ENCODE peak calls at places on chromosomes 16 and 17, in nine cellular contexts. One of them, this sample, is unnamed.

GRCh38 chr16:71933913-71934696 is 38.8 kb downstream of the IST1 start:
- DNase-seq in sigmoid colon: no peak
- DNase-seq in AG04449: no peak
- DNase-seq in keratinocyte: no peak
- DNase-seq in thoracic aorta: no peak
- DNase-seq in cardiac fibroblast: no peak
- DNase-seq in brain microvascular endothelial cell: peak
- DNase-seq in RWPE1: no peak
- DNase-seq in GM23338: no peak
- DNase-seq in this sample: peak

GRCh38 chr17:65345261-65346060 is 208.3 kb downstream of the RGS9 start:
- DNase-seq in sigmoid colon: no peak
- DNase-seq in AG04449: no peak
- DNase-seq in keratinocyte: no peak
- DNase-seq in thoracic aorta: no peak
- DNase-seq in cardiac fibroblast: no peak
- DNase-seq in brain microvascular endothelial cell: peak
- DNase-seq in RWPE1: no peak
- DNase-seq in GM23338: no peak
- DNase-seq in this sample: no peak

GRCh38 chr17:237406-237955 is 56.0 kb upstream of the DOC2B start:
- DNase-seq in sigmoid colon: peak
- DNase-seq in AG04449: no peak
- DNase-seq in keratinocyte: no peak
- DNase-seq in thoracic aorta: no peak
- DNase-seq in cardiac fibroblast: no peak
- DNase-seq in brain microvascular endothelial cell: no peak
- DNase-seq in RWPE1: no peak
- DNase-seq in GM23338: peak
- DNase-seq in this sample: no peak

GRCh38 chr17:60573139-60573975 is 26.6 kb upstream of the PPM1D start:
- DNase-seq in sigmoid colon: peak
- DNase-seq in AG04449: peak
- DNase-seq in keratinocyte: no peak
- DNase-seq in thoracic aorta: no peak
- DNase-seq in cardiac fibroblast: peak
- DNase-seq in brain microvascular endothelial cell: peak
- DNase-seq in RWPE1: no peak
- DNase-seq in GM23338: peak
- DNase-seq in this sample: no peak

GRCh38 chr16:77288222-77288621 is 89.0 kb downstream of the SYCE1L start:
- DNase-seq in sigmoid colon: no peak
- DNase-seq in AG04449: peak
- DNase-seq in keratinocyte: no peak
- DNase-seq in thoracic aorta: no peak
- DNase-seq in cardiac fibroblast: peak
- DNase-seq in brain microvascular endothelial cell: peak
- DNase-seq in RWPE1: peak
- DNase-seq in GM23338: no peak
- DNase-seq in this sample: peak

GRCh38 chr17:66383353-66383752 is 80.9 kb downstream of the PRKCA start:
- DNase-seq in sigmoid colon: no peak
- DNase-seq in AG04449: peak
- DNase-seq in keratinocyte: no peak
- DNase-seq in thoracic aorta: no peak
- DNase-seq in cardiac fibroblast: peak
- DNase-seq in brain microvascular endothelial cell: peak
- DNase-seq in RWPE1: no peak
- DNase-seq in GM23338: no peak
- DNase-seq in this sample: no peak

GRCh38 chr16:57795431-57795878 is 6.8 kb downstream of the KIFC3 start:
- DNase-seq in sigmoid colon: peak
- DNase-seq in AG04449: no peak
- DNase-seq in keratinocyte: no peak
- DNase-seq in thoracic aorta: no peak
- DNase-seq in cardiac fibroblast: peak
- DNase-seq in brain microvascular endothelial cell: no peak
- DNase-seq in RWPE1: peak
- DNase-seq in GM23338: peak
- DNase-seq in this sample: no peak

GRCh38 chr16:70638814-70639792 is 7.3 kb upstream of the IL34 start:
- DNase-seq in sigmoid colon: peak
- DNase-seq in AG04449: no peak
- DNase-seq in keratinocyte: no peak
- DNase-seq in thoracic aorta: no peak
- DNase-seq in cardiac fibroblast: peak
- DNase-seq in brain microvascular endothelial cell: peak
- DNase-seq in RWPE1: no peak
- DNase-seq in GM23338: no peak
- DNase-seq in this sample: no peak

GRCh38 chr17:63699638-63700527 is at the start of gene LIMD2:
- DNase-seq in sigmoid colon: peak
- DNase-seq in AG04449: no peak
- DNase-seq in keratinocyte: no peak
- DNase-seq in thoracic aorta: no peak
- DNase-seq in cardiac fibroblast: peak
- DNase-seq in brain microvascular endothelial cell: no peak
- DNase-seq in RWPE1: peak
- DNase-seq in GM23338: peak
- DNase-seq in this sample: no peak

GRCh38 chr16:8863594-8864424 is 5.0 kb downstream of the CARHSP1 start:
- DNase-seq in sigmoid colon: no peak
- DNase-seq in AG04449: no peak
- DNase-seq in keratinocyte: no peak
- DNase-seq in thoracic aorta: no peak
- DNase-seq in cardiac fibroblast: no peak
- DNase-seq in brain microvascular endothelial cell: no peak
- DNase-seq in RWPE1: no peak
- DNase-seq in GM23338: peak
- DNase-seq in this sample: no peak

GRCh38 chr16:8850279-8850885 is 18.4 kb downstream of the CARHSP1 start:
- DNase-seq in sigmoid colon: peak
- DNase-seq in AG04449: no peak
- DNase-seq in keratinocyte: no peak
- DNase-seq in thoracic aorta: no peak
- DNase-seq in cardiac fibroblast: peak
- DNase-seq in brain microvascular endothelial cell: peak
- DNase-seq in RWPE1: peak
- DNase-seq in GM23338: no peak
- DNase-seq in this sample: no peak

GRCh38 chr16:17282247-17282646 is 188.5 kb downstream of the XYLT1 start:
- DNase-seq in sigmoid colon: no peak
- DNase-seq in AG04449: no peak
- DNase-seq in keratinocyte: no peak
- DNase-seq in thoracic aorta: no peak
- DNase-seq in cardiac fibroblast: no peak
- DNase-seq in brain microvascular endothelial cell: no peak
- DNase-seq in RWPE1: no peak
- DNase-seq in GM23338: no peak
- DNase-seq in this sample: no peak

GRCh38 chr16:81003610-81004460 is 2.9 kb downstream of the CMC2 start:
- DNase-seq in sigmoid colon: no peak
- DNase-seq in AG04449: peak
- DNase-seq in keratinocyte: no peak
- DNase-seq in thoracic aorta: no peak
- DNase-seq in cardiac fibroblast: peak
- DNase-seq in brain microvascular endothelial cell: no peak
- DNase-seq in RWPE1: no peak
- DNase-seq in GM23338: no peak
- DNase-seq in this sample: no peak

GRCh38 chr16:81004646-81005353 is 1.9 kb downstream of the CMC2 start:
- DNase-seq in sigmoid colon: no peak
- DNase-seq in AG04449: no peak
- DNase-seq in keratinocyte: peak
- DNase-seq in thoracic aorta: no peak
- DNase-seq in cardiac fibroblast: peak
- DNase-seq in brain microvascular endothelial cell: peak
- DNase-seq in RWPE1: peak
- DNase-seq in GM23338: peak
- DNase-seq in this sample: no peak

GRCh38 chr16:81008151-81008789 is 1.3 kb downstream of the CENPN start:
- DNase-seq in sigmoid colon: no peak
- DNase-seq in AG04449: no peak
- DNase-seq in keratinocyte: no peak
- DNase-seq in thoracic aorta: no peak
- DNase-seq in cardiac fibroblast: no peak
- DNase-seq in brain microvascular endothelial cell: no peak
- DNase-seq in RWPE1: no peak
- DNase-seq in GM23338: no peak
- DNase-seq in this sample: no peak

GRCh38 chr16:81005644-81006471 is 827 bp downstream of the CMC2 start:
- DNase-seq in sigmoid colon: no peak
- DNase-seq in AG04449: no peak
- DNase-seq in keratinocyte: peak
- DNase-seq in thoracic aorta: no peak
- DNase-seq in cardiac fibroblast: peak
- DNase-seq in brain microvascular endothelial cell: no peak
- DNase-seq in RWPE1: peak
- DNase-seq in GM23338: peak
- DNase-seq in this sample: no peak

GRCh38 chr16:81006472-81007311 is at the start of the genes CENPN and CMC2:
- DNase-seq in sigmoid colon: peak
- DNase-seq in AG04449: peak
- DNase-seq in keratinocyte: peak
- DNase-seq in thoracic aorta: peak
- DNase-seq in cardiac fibroblast: peak
- DNase-seq in brain microvascular endothelial cell: peak
- DNase-seq in RWPE1: peak
- DNase-seq in GM23338: peak
- DNase-seq in this sample: peak
- TF ChIP-seq CTCF in sigmoid colon: no peak
- TF ChIP-seq CTCF in AG04449: no peak
- TF ChIP-seq CTCF in keratinocyte: no peak
- TF ChIP-seq CTCF in thoracic aorta: no peak
- TF ChIP-seq CTCF in cardiac fibroblast: no peak
- TF ChIP-seq CTCF in brain microvascular endothelial cell: no peak
- TF ChIP-seq CTCF in RWPE1: no peak
- TF ChIP-seq CTCF in GM23338: no peak
- TF ChIP-seq CTCF in this sample: no peak

GRCh38 chr16:66203476-66203875 is 163.0 kb upstream of the CDH5 start:
- DNase-seq in sigmoid colon: no peak
- DNase-seq in AG04449: no peak
- DNase-seq in keratinocyte: no peak
- DNase-seq in thoracic aorta: no peak
- DNase-seq in cardiac fibroblast: no peak
- DNase-seq in brain microvascular endothelial cell: no peak
- DNase-seq in RWPE1: no peak
- DNase-seq in GM23338: no peak
- DNase-seq in this sample: no peak
- TF ChIP-seq CTCF in sigmoid colon: no peak
- TF ChIP-seq CTCF in AG04449: no peak
- TF ChIP-seq CTCF in keratinocyte: no peak
- TF ChIP-seq CTCF in thoracic aorta: no peak
- TF ChIP-seq CTCF in cardiac fibroblast: no peak
- TF ChIP-seq CTCF in brain microvascular endothelial cell: no peak
- TF ChIP-seq CTCF in RWPE1: no peak
- TF ChIP-seq CTCF in GM23338: no peak
- TF ChIP-seq CTCF in this sample: no peak

GRCh38 chr17:82713015-82713723 is 3.3 kb upstream of the FN3KRP start:
- DNase-seq in sigmoid colon: no peak
- DNase-seq in AG04449: no peak
- DNase-seq in keratinocyte: no peak
- DNase-seq in thoracic aorta: no peak
- DNase-seq in cardiac fibroblast: no peak
- DNase-seq in brain microvascular endothelial cell: no peak
- DNase-seq in RWPE1: no peak
- DNase-seq in GM23338: no peak
- DNase-seq in this sample: no peak

GRCh38 chr17:82709676-82710498 is 6.6 kb upstream of the FN3KRP start:
- DNase-seq in sigmoid colon: no peak
- DNase-seq in AG04449: no peak
- DNase-seq in keratinocyte: no peak
- DNase-seq in thoracic aorta: no peak
- DNase-seq in cardiac fibroblast: no peak
- DNase-seq in brain microvascular endothelial cell: no peak
- DNase-seq in RWPE1: no peak
- DNase-seq in GM23338: no peak
- DNase-seq in this sample: no peak

GRCh38 chr17:82705756-82706155 is 7.3 kb upstream of the RAB40B start:
- DNase-seq in sigmoid colon: no peak
- DNase-seq in AG04449: no peak
- DNase-seq in keratinocyte: no peak
- DNase-seq in thoracic aorta: no peak
- DNase-seq in cardiac fibroblast: no peak
- DNase-seq in brain microvascular endothelial cell: no peak
- DNase-seq in RWPE1: no peak
- DNase-seq in GM23338: no peak
- DNase-seq in this sample: no peak

GRCh38 chr17:82709024-82709675 is 7.4 kb upstream of the FN3KRP start:
- DNase-seq in sigmoid colon: no peak
- DNase-seq in AG04449: no peak
- DNase-seq in keratinocyte: no peak
- DNase-seq in thoracic aorta: no peak
- DNase-seq in cardiac fibroblast: no peak
- DNase-seq in brain microvascular endothelial cell: no peak
- DNase-seq in RWPE1: no peak
- DNase-seq in GM23338: no peak
- DNase-seq in this sample: no peak

DNA sequence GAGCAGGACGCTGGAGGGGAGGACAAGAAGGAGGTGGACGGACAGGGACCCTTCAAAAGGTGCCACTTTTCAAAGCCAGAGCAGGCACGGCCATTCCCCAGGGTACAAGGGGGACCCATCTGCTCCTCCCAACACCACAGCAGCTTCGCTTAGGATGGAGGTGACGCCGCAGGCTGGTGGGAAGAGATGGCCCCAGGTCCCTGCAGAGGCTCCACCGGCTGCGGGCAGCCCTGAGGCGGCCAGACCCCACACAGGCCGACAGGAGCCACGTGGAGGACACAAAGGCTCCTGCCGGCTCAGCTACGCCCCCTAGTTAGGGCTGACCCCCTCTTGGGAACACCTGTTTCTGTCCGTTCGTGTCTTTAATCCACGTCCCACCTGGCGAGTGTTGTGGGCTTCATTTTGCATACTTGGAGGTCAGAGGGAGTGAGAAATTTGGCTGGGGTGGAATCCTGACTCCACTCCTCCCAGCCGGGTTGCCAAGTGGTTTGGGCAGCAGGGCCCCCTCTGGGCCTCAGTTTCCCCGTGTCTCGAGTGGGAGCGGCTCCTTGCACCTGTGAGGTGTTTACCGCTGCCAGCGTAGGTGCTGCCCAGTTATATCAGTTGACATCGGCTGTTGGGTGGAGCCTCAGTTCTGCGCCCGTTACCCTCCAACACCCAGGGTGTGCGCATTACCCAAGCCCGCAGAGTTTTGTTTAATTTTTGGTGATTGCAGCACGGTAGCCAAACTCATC is 5.8 kb upstream of the FN3KRP start:
- DNase-seq in sigmoid colon: no peak
- DNase-seq in AG04449: no peak
- DNase-seq in keratinocyte: no peak
- DNase-seq in thoracic aorta: no peak
- DNase-seq in cardiac fibroblast: no peak
- DNase-seq in brain microvascular endothelial cell: no peak
- DNase-seq in RWPE1: no peak
- DNase-seq in GM23338: peak
- DNase-seq in this sample: no peak
- TF ChIP-seq CTCF in sigmoid colon: no peak
- TF ChIP-seq CTCF in AG04449: no peak
- TF ChIP-seq CTCF in keratinocyte: no peak
- TF ChIP-seq CTCF in thoracic aorta: no peak
- TF ChIP-seq CTCF in cardiac fibroblast: no peak
- TF ChIP-seq CTCF in brain microvascular endothelial cell: no peak
- TF ChIP-seq CTCF in RWPE1: no peak
- TF ChIP-seq CTCF in GM23338: no peak
- TF ChIP-seq CTCF in this sample: no peak

GRCh38 chr17:82913304-82914043 is 73.7 kb upstream of the ZNF750 start:
- DNase-seq in sigmoid colon: no peak
- DNase-seq in AG04449: no peak
- DNase-seq in keratinocyte: no peak
- DNase-seq in thoracic aorta: no peak
- DNase-seq in cardiac fibroblast: no peak
- DNase-seq in brain microvascular endothelial cell: no peak
- DNase-seq in RWPE1: peak
- DNase-seq in GM23338: no peak
- DNase-seq in this sample: no peak
- TF ChIP-seq CTCF in sigmoid colon: no peak
- TF ChIP-seq CTCF in AG04449: peak
- TF ChIP-seq CTCF in keratinocyte: peak
- TF ChIP-seq CTCF in thoracic aorta: no peak
- TF ChIP-seq CTCF in cardiac fibroblast: no peak
- TF ChIP-seq CTCF in brain microvascular endothelial cell: peak
- TF ChIP-seq CTCF in RWPE1: peak
- TF ChIP-seq CTCF in GM23338: peak
- TF ChIP-seq CTCF in this sample: peak

This sample was measured in kidney epithelial cell.